ENCODE peak calls at places on chromosome 16, in eight cellular contexts. One of them, this sample, is unnamed. For H3K27me3, the result is how much of the 10 kb centered on the place peaks cover.

GRCh38 chr16:58678716-58679115 is 5.9 kb downstream of the SLC38A7 start:
- DNase-seq in tibial nerve: no peak
- DNase-seq in AG04450: no peak
- DNase-seq in breast epithelium: peak
- DNase-seq in dorsolateral prefrontal cortex: peak
- DNase-seq in body of pancreas: peak
- DNase-seq in upper lobe of right lung: no peak
- DNase-seq in heart left ventricle: no peak
- DNase-seq in this sample: no peak

GRCh38 chr16:75251280-75252048 is at the start of gene BCAR1:
- DNase-seq in tibial nerve: peak
- DNase-seq in AG04450: peak
- DNase-seq in breast epithelium: peak
- DNase-seq in dorsolateral prefrontal cortex: peak
- DNase-seq in body of pancreas: peak
- DNase-seq in upper lobe of right lung: peak
- DNase-seq in heart left ventricle: peak
- DNase-seq in this sample: peak

GRCh38 chr16:5326395-5326794 is 228.8 kb upstream of the EEF2KMT start:
- DNase-seq in tibial nerve: no peak
- DNase-seq in AG04450: no peak
- DNase-seq in breast epithelium: no peak
- DNase-seq in dorsolateral prefrontal cortex: no peak
- DNase-seq in body of pancreas: no peak
- DNase-seq in upper lobe of right lung: no peak
- DNase-seq in heart left ventricle: no peak
- DNase-seq in this sample: no peak

GRCh38 chr16:1057252-1057932 is 15.2 kb upstream of the SSTR5 start:
- DNase-seq in tibial nerve: no peak
- DNase-seq in AG04450: no peak
- DNase-seq in breast epithelium: no peak
- DNase-seq in dorsolateral prefrontal cortex: no peak
- DNase-seq in body of pancreas: peak
- DNase-seq in upper lobe of right lung: no peak
- DNase-seq in heart left ventricle: no peak
- DNase-seq in this sample: no peak

GRCh38 chr16:31108794-31109558 is 790 bp downstream of the BCKDK start:
- DNase-seq in tibial nerve: no peak
- DNase-seq in AG04450: no peak
- DNase-seq in breast epithelium: no peak
- DNase-seq in dorsolateral prefrontal cortex: no peak
- DNase-seq in body of pancreas: no peak
- DNase-seq in upper lobe of right lung: no peak
- DNase-seq in heart left ventricle: no peak
- DNase-seq in this sample: no peak

GRCh38 chr16:59878479-59878878 is 1144.4 kb upstream of the GOT2 start:
- DNase-seq in tibial nerve: no peak
- DNase-seq in AG04450: no peak
- DNase-seq in breast epithelium: no peak
- DNase-seq in dorsolateral prefrontal cortex: no peak
- DNase-seq in body of pancreas: peak
- DNase-seq in upper lobe of right lung: no peak
- DNase-seq in heart left ventricle: no peak
- DNase-seq in this sample: no peak

GRCh38 chr16:72221216-72221995 is 49.5 kb upstream of the PMFBP1 start:
- DNase-seq in tibial nerve: no peak
- DNase-seq in AG04450: no peak
- DNase-seq in breast epithelium: no peak
- DNase-seq in dorsolateral prefrontal cortex: no peak
- DNase-seq in body of pancreas: no peak
- DNase-seq in upper lobe of right lung: no peak
- DNase-seq in heart left ventricle: no peak
- DNase-seq in this sample: no peak

GRCh38 chr16:10932959-10933710 is 9.1 kb downstream of the DEXI start:
- DNase-seq in tibial nerve: no peak
- DNase-seq in AG04450: no peak
- DNase-seq in breast epithelium: no peak
- DNase-seq in dorsolateral prefrontal cortex: no peak
- DNase-seq in body of pancreas: no peak
- DNase-seq in upper lobe of right lung: peak
- DNase-seq in heart left ventricle: no peak
- DNase-seq in this sample: no peak

GRCh38 chr16:84396537-84397008 is 28.2 kb downstream of the ATP2C2 start:
- DNase-seq in tibial nerve: no peak
- DNase-seq in AG04450: no peak
- DNase-seq in breast epithelium: no peak
- DNase-seq in dorsolateral prefrontal cortex: no peak
- DNase-seq in body of pancreas: no peak
- DNase-seq in upper lobe of right lung: peak
- DNase-seq in heart left ventricle: no peak
- DNase-seq in this sample: peak

GRCh38 chr16:50335198-50335958 is 33.4 kb downstream of the BRD7 start:
- DNase-seq in tibial nerve: no peak
- DNase-seq in AG04450: no peak
- DNase-seq in breast epithelium: no peak
- DNase-seq in dorsolateral prefrontal cortex: no peak
- DNase-seq in body of pancreas: no peak
- DNase-seq in upper lobe of right lung: no peak
- DNase-seq in heart left ventricle: no peak
- DNase-seq in this sample: no peak

GRCh38 chr16:78215222-78215621 is 115.8 kb downstream of the WWOX start:
- DNase-seq in tibial nerve: no peak
- DNase-seq in AG04450: no peak
- DNase-seq in breast epithelium: no peak
- DNase-seq in dorsolateral prefrontal cortex: no peak
- DNase-seq in body of pancreas: no peak
- DNase-seq in upper lobe of right lung: no peak
- DNase-seq in heart left ventricle: no peak
- DNase-seq in this sample: no peak

GRCh38 chr16:81817296-81817695 is 38.2 kb downstream of the PLCG2 start:
- DNase-seq in tibial nerve: no peak
- DNase-seq in AG04450: no peak
- DNase-seq in breast epithelium: no peak
- DNase-seq in dorsolateral prefrontal cortex: no peak
- DNase-seq in body of pancreas: no peak
- DNase-seq in upper lobe of right lung: no peak
- DNase-seq in heart left ventricle: no peak
- DNase-seq in this sample: no peak

GRCh38 chr16:6153901-6154300 is 1056.3 kb upstream of the EEF2KMT start:
- DNase-seq in tibial nerve: no peak
- DNase-seq in AG04450: no peak
- DNase-seq in breast epithelium: no peak
- DNase-seq in dorsolateral prefrontal cortex: no peak
- DNase-seq in body of pancreas: no peak
- DNase-seq in upper lobe of right lung: no peak
- DNase-seq in heart left ventricle: no peak
- DNase-seq in this sample: no peak

GRCh38 chr16:87734644-87735043 is 31.1 kb downstream of the KLHDC4 start:
- DNase-seq in tibial nerve: no peak
- DNase-seq in AG04450: no peak
- DNase-seq in breast epithelium: no peak
- DNase-seq in dorsolateral prefrontal cortex: no peak
- DNase-seq in body of pancreas: no peak
- DNase-seq in upper lobe of right lung: no peak
- DNase-seq in heart left ventricle: no peak
- DNase-seq in this sample: no peak
- TF ChIP-seq CTCF in tibial nerve: no peak
- TF ChIP-seq CTCF in AG04450: no peak
- TF ChIP-seq CTCF in breast epithelium: no peak
- TF ChIP-seq CTCF in dorsolateral prefrontal cortex: no peak
- TF ChIP-seq CTCF in body of pancreas: no peak
- TF ChIP-seq CTCF in upper lobe of right lung: no peak
- TF ChIP-seq CTCF in heart left ventricle: no peak
- TF ChIP-seq CTCF in this sample: no peak

GRCh38 chr16:79595261-79595660 is 5.3 kb downstream of the MAF start:
- DNase-seq in tibial nerve: no peak
- DNase-seq in AG04450: no peak
- DNase-seq in breast epithelium: no peak
- DNase-seq in dorsolateral prefrontal cortex: no peak
- DNase-seq in body of pancreas: no peak
- DNase-seq in upper lobe of right lung: no peak
- DNase-seq in heart left ventricle: no peak
- DNase-seq in this sample: no peak

GRCh38 chr16:79595916-79596450 is 4.6 kb downstream of the MAF start:
- DNase-seq in tibial nerve: no peak
- DNase-seq in AG04450: no peak
- DNase-seq in breast epithelium: no peak
- DNase-seq in dorsolateral prefrontal cortex: no peak
- DNase-seq in body of pancreas: no peak
- DNase-seq in upper lobe of right lung: no peak
- DNase-seq in heart left ventricle: no peak
- DNase-seq in this sample: no peak

GRCh38 chr16:79593754-79594153 is 6.8 kb downstream of the MAF start:
- DNase-seq in tibial nerve: no peak
- DNase-seq in AG04450: no peak
- DNase-seq in breast epithelium: no peak
- DNase-seq in dorsolateral prefrontal cortex: no peak
- DNase-seq in body of pancreas: no peak
- DNase-seq in upper lobe of right lung: no peak
- DNase-seq in heart left ventricle: no peak
- DNase-seq in this sample: no peak

GRCh38 chr16:79592150-79592549 is 8.4 kb downstream of the MAF start:
- DNase-seq in tibial nerve: no peak
- DNase-seq in AG04450: no peak
- DNase-seq in breast epithelium: no peak
- DNase-seq in dorsolateral prefrontal cortex: no peak
- DNase-seq in body of pancreas: no peak
- DNase-seq in upper lobe of right lung: no peak
- DNase-seq in heart left ventricle: no peak
- DNase-seq in this sample: no peak

DNA sequence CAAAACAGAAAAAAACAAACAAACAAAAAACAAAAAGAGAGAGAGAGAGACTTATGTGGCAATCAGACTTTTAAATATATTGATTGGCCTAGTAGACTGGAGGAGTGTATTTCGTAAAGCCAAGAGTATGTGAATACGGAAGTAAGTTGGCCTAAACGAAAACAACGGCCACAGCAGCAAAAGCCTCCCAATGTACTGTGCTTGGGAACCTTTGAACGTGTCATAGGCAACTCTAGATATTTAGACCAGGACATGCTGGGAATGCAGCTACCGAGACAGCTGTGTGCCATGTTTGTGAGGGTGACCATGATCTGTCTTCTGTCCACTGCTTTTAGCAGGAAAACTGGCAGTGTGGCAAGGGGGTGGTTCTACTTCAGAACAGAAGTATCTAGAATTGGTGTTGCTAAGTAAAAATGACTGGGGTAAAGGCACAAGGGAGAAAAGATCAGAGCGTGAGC is 7.4 kb downstream of the MAF start:
- DNase-seq in tibial nerve: no peak
- DNase-seq in AG04450: no peak
- DNase-seq in breast epithelium: no peak
- DNase-seq in dorsolateral prefrontal cortex: no peak
- DNase-seq in body of pancreas: no peak
- DNase-seq in upper lobe of right lung: no peak
- DNase-seq in heart left ventricle: no peak
- DNase-seq in this sample: no peak
- H3K4me3 ChIP-seq in tibial nerve: peak
- H3K4me3 ChIP-seq in AG04450: no peak
- H3K4me3 ChIP-seq in breast epithelium: peak
- H3K4me3 ChIP-seq in dorsolateral prefrontal cortex: peak
- H3K4me3 ChIP-seq in body of pancreas: no peak
- H3K4me3 ChIP-seq in upper lobe of right lung: peak
- H3K4me3 ChIP-seq in heart left ventricle: peak
- H3K4me3 ChIP-seq in this sample: peak

GRCh38 chr16:3008749-3009088 is 4.0 kb upstream of the CLDN9 start:
- DNase-seq in tibial nerve: no peak
- DNase-seq in AG04450: no peak
- DNase-seq in breast epithelium: no peak
- DNase-seq in dorsolateral prefrontal cortex: no peak
- DNase-seq in body of pancreas: no peak
- DNase-seq in upper lobe of right lung: no peak
- DNase-seq in heart left ventricle: no peak
- DNase-seq in this sample: no peak

GRCh38 chr16:3009568-3010390 is 2.9 kb upstream of the CLDN9 start:
- DNase-seq in tibial nerve: no peak
- DNase-seq in AG04450: no peak
- DNase-seq in breast epithelium: peak
- DNase-seq in dorsolateral prefrontal cortex: no peak
- DNase-seq in body of pancreas: peak
- DNase-seq in upper lobe of right lung: peak
- DNase-seq in heart left ventricle: no peak
- DNase-seq in this sample: no peak

GRCh38 chr16:3010510-3010909 is 2.2 kb upstream of the CLDN9 start:
- DNase-seq in tibial nerve: no peak
- DNase-seq in AG04450: no peak
- DNase-seq in breast epithelium: no peak
- DNase-seq in dorsolateral prefrontal cortex: no peak
- DNase-seq in body of pancreas: no peak
- DNase-seq in upper lobe of right lung: no peak
- DNase-seq in heart left ventricle: no peak
- DNase-seq in this sample: no peak

GRCh38 chr16:3007059-3007956 is 5.4 kb upstream of the CLDN9 start:
- DNase-seq in tibial nerve: no peak
- DNase-seq in AG04450: no peak
- DNase-seq in breast epithelium: no peak
- DNase-seq in dorsolateral prefrontal cortex: no peak
- DNase-seq in body of pancreas: peak
- DNase-seq in upper lobe of right lung: no peak
- DNase-seq in heart left ventricle: no peak
- DNase-seq in this sample: no peak

DNA sequence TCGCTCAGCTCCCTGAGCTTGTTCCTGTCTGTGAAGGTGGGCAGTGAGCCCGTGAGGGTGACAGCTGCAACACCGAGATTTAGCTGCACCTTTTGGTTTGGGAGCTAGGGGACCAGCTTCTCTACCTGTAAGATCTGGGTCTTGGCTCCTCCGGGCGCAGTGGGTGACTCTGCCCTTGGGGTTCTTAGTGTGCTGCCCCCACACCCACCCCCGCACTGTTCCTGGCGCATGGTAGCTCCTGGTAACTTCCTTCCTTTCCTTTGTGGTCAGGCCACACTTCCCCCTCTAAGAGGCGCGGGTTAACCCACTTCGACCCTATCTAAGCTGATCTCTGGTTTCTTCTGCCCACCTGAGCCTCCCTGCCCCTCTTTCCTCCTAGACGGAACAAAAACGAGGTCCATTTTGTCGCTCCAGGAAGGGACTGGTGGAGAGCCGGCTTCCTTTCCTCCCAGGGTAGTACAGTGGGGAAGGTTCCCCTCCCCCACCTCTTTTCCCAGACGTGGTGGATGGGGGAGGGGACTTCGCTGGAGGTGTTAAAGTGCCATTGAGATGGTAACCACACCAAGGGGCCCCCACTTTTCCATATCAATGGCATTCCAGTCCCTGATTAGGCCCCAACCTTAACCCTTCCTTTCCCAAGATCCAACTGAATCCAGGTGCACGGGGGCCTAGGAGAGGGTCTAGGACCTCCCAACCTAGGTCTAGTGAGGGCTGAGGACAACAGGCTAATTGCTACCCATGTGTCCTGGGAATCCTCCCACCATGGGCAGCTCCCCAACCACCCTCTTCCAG is 4.6 kb upstream of the CLDN9 start:
- DNase-seq in tibial nerve: no peak
- DNase-seq in AG04450: no peak
- DNase-seq in breast epithelium: no peak
- DNase-seq in dorsolateral prefrontal cortex: no peak
- DNase-seq in body of pancreas: peak
- DNase-seq in upper lobe of right lung: peak
- DNase-seq in heart left ventricle: no peak
- DNase-seq in this sample: no peak
- H3K27me3 ChIP-seq in tibial nerve: under half
- H3K27me3 ChIP-seq in AG04450: half or more
- H3K27me3 ChIP-seq in breast epithelium: under half
- H3K27me3 ChIP-seq in dorsolateral prefrontal cortex: under half
- H3K27me3 ChIP-seq in body of pancreas: under half
- H3K27me3 ChIP-seq in upper lobe of right lung: under half
- H3K27me3 ChIP-seq in heart left ventricle: under half
- H3K27me3 ChIP-seq in this sample: under half

GRCh38 chr16:9257843-9258242 is 166.4 kb downstream of the HAPSTR1 start:
- DNase-seq in tibial nerve: no peak
- DNase-seq in AG04450: no peak
- DNase-seq in breast epithelium: no peak
- DNase-seq in dorsolateral prefrontal cortex: no peak
- DNase-seq in body of pancreas: no peak
- DNase-seq in upper lobe of right lung: no peak
- DNase-seq in heart left ventricle: no peak
- DNase-seq in this sample: no peak
- TF ChIP-seq CTCF in tibial nerve: no peak
- TF ChIP-seq CTCF in AG04450: no peak
- TF ChIP-seq CTCF in breast epithelium: no peak
- TF ChIP-seq CTCF in dorsolateral prefrontal cortex: no peak
- TF ChIP-seq CTCF in body of pancreas: no peak
- TF ChIP-seq CTCF in upper lobe of right lung: no peak
- TF ChIP-seq CTCF in heart left ventricle: no peak
- TF ChIP-seq CTCF in this sample: no peak